ENCODE peak calls at places on chromosomes 13 and 19, in ten cellular contexts. One of them, this sample, is unnamed.

GRCh38 chr13:98252931-98253470 is 75.9 kb upstream of the RNF113B start:
- DNase-seq in Caco-2: peak
- DNase-seq in DND-41: no peak
- DNase-seq in tibial nerve: no peak
- DNase-seq in colonic mucosa: no peak
- DNase-seq in mucosa of descending colon: no peak
- DNase-seq in HFF-Myc: peak
- DNase-seq in stomach: no peak
- DNase-seq in fibroblast of lung: peak
- DNase-seq in CD8-positive, alpha-beta T cell: no peak
- DNase-seq in this sample: peak

GRCh38 chr13:47747901-47748300 is 253.2 kb downstream of the SUCLA2 start:
- DNase-seq in Caco-2: no peak
- DNase-seq in DND-41: no peak
- DNase-seq in tibial nerve: no peak
- DNase-seq in colonic mucosa: no peak
- DNase-seq in mucosa of descending colon: no peak
- DNase-seq in HFF-Myc: no peak
- DNase-seq in stomach: no peak
- DNase-seq in fibroblast of lung: no peak
- DNase-seq in CD8-positive, alpha-beta T cell: no peak
- DNase-seq in this sample: no peak

GRCh38 chr13:90105881-90106496 is 1241.5 kb upstream of the MIR17HG start:
- DNase-seq in Caco-2: no peak
- DNase-seq in DND-41: no peak
- DNase-seq in tibial nerve: no peak
- DNase-seq in colonic mucosa: no peak
- DNase-seq in mucosa of descending colon: no peak
- DNase-seq in HFF-Myc: no peak
- DNase-seq in stomach: no peak
- DNase-seq in fibroblast of lung: peak
- DNase-seq in CD8-positive, alpha-beta T cell: no peak
- DNase-seq in this sample: peak

GRCh38 chr13:41976491-41976890 is 15.6 kb upstream of the VWA8 start:
- DNase-seq in Caco-2: no peak
- DNase-seq in DND-41: no peak
- DNase-seq in tibial nerve: no peak
- DNase-seq in colonic mucosa: no peak
- DNase-seq in mucosa of descending colon: no peak
- DNase-seq in HFF-Myc: no peak
- DNase-seq in stomach: no peak
- DNase-seq in fibroblast of lung: no peak
- DNase-seq in CD8-positive, alpha-beta T cell: no peak
- DNase-seq in this sample: no peak

GRCh38 chr13:61275251-61275650 is 140.4 kb downstream of the PCDH20 start:
- DNase-seq in Caco-2: no peak
- DNase-seq in DND-41: no peak
- DNase-seq in tibial nerve: no peak
- DNase-seq in colonic mucosa: no peak
- DNase-seq in mucosa of descending colon: no peak
- DNase-seq in HFF-Myc: no peak
- DNase-seq in stomach: no peak
- DNase-seq in fibroblast of lung: no peak
- DNase-seq in CD8-positive, alpha-beta T cell: no peak
- DNase-seq in this sample: no peak

GRCh38 chr19:49447485-49448431 is 3.9 kb downstream of the PIH1D1 start:
- DNase-seq in Caco-2: no peak
- DNase-seq in DND-41: peak
- DNase-seq in tibial nerve: no peak
- DNase-seq in colonic mucosa: peak
- DNase-seq in mucosa of descending colon: peak
- DNase-seq in HFF-Myc: no peak
- DNase-seq in stomach: no peak
- DNase-seq in fibroblast of lung: no peak
- DNase-seq in CD8-positive, alpha-beta T cell: no peak
- DNase-seq in this sample: no peak

GRCh38 chr19:21751379-21751778 is 16.0 kb downstream of the ZNF100 start:
- DNase-seq in Caco-2: no peak
- DNase-seq in DND-41: no peak
- DNase-seq in tibial nerve: no peak
- DNase-seq in colonic mucosa: no peak
- DNase-seq in mucosa of descending colon: no peak
- DNase-seq in HFF-Myc: no peak
- DNase-seq in stomach: no peak
- DNase-seq in fibroblast of lung: peak
- DNase-seq in CD8-positive, alpha-beta T cell: no peak
- DNase-seq in this sample: peak

GRCh38 chr13:77584111-77584510 is 48.6 kb downstream of the SCEL start:
- DNase-seq in Caco-2: no peak
- DNase-seq in DND-41: peak
- DNase-seq in tibial nerve: no peak
- DNase-seq in colonic mucosa: no peak
- DNase-seq in mucosa of descending colon: no peak
- DNase-seq in HFF-Myc: no peak
- DNase-seq in stomach: no peak
- DNase-seq in fibroblast of lung: no peak
- DNase-seq in CD8-positive, alpha-beta T cell: no peak
- DNase-seq in this sample: no peak

GRCh38 chr19:48750351-48750750 is 2.1 kb downstream of the FUT1 start:
- DNase-seq in Caco-2: no peak
- DNase-seq in DND-41: no peak
- DNase-seq in tibial nerve: no peak
- DNase-seq in colonic mucosa: no peak
- DNase-seq in mucosa of descending colon: no peak
- DNase-seq in HFF-Myc: no peak
- DNase-seq in stomach: no peak
- DNase-seq in fibroblast of lung: no peak
- DNase-seq in CD8-positive, alpha-beta T cell: no peak
- DNase-seq in this sample: no peak

GRCh38 chr19:14418743-14419037 is 451 bp downstream of the DDX39A start:
- DNase-seq in Caco-2: no peak
- DNase-seq in DND-41: no peak
- DNase-seq in tibial nerve: no peak
- DNase-seq in colonic mucosa: no peak
- DNase-seq in mucosa of descending colon: no peak
- DNase-seq in HFF-Myc: no peak
- DNase-seq in stomach: no peak
- DNase-seq in fibroblast of lung: no peak
- DNase-seq in CD8-positive, alpha-beta T cell: no peak
- DNase-seq in this sample: no peak

GRCh38 chr19:8305798-8306197 is 2.4 kb downstream of the CD320 start:
- DNase-seq in Caco-2: no peak
- DNase-seq in DND-41: peak
- DNase-seq in tibial nerve: peak
- DNase-seq in colonic mucosa: peak
- DNase-seq in mucosa of descending colon: peak
- DNase-seq in HFF-Myc: no peak
- DNase-seq in stomach: no peak
- DNase-seq in fibroblast of lung: no peak
- DNase-seq in CD8-positive, alpha-beta T cell: no peak
- DNase-seq in this sample: no peak

DNA sequence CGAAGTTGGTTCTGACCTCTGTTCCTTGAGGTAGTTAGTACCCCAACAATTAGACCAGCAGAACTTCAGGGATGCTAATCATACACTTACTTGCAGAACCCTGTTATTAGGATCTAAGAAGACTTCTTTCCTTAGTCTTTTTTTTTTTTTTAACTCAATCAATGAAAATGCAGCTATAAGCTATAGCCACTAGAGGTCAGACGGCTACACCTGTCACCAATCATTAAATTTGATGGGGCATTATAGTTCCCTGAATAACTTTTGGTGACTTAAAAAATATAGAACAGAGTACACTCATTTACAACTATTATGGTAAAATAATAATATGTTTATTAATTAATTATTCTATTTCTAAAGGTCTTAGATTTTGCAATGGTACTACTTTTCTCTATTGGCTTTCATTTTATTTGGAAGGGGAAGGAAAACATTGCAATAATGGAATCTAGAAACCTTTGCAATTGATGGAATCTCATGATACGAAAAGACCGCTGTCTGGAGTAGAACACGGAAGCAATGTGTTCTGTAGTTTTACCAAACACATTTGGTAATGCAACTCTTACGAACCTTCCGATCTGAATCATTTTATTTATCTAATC is 483.2 kb downstream of the DIAPH3 start:
- DNase-seq in Caco-2: no peak
- DNase-seq in DND-41: no peak
- DNase-seq in tibial nerve: no peak
- DNase-seq in colonic mucosa: no peak
- DNase-seq in mucosa of descending colon: no peak
- DNase-seq in HFF-Myc: no peak
- DNase-seq in stomach: no peak
- DNase-seq in fibroblast of lung: peak
- DNase-seq in CD8-positive, alpha-beta T cell: no peak
- DNase-seq in this sample: no peak
- TF ChIP-seq CTCF in Caco-2: peak
- TF ChIP-seq CTCF in DND-41: peak
- TF ChIP-seq CTCF in tibial nerve: peak
- TF ChIP-seq CTCF in colonic mucosa: peak
- TF ChIP-seq CTCF in mucosa of descending colon: no peak
- TF ChIP-seq CTCF in HFF-Myc: peak
- TF ChIP-seq CTCF in stomach: peak
- TF ChIP-seq CTCF in fibroblast of lung: peak
- TF ChIP-seq CTCF in CD8-positive, alpha-beta T cell: peak
- TF ChIP-seq CTCF in this sample: peak

DNA sequence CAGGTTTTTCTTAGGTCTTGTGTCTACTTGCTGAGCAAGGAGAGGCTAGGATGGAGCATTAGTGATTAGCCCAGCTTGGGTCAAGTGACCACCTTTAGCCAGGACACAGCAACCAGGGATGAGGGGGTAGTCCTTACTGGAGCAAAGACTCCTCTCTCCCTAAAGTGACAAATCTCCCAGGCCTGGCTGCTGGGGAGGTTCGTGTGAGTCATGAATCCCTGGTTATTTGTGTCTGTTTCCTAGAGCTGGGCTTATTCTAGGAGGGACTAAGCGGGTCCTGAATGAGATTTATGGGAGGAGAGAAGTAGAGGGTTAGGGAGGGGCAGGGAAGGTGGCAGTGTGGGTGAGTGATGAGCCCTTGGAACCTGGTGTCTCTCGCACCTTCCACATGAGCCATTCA is 487.3 kb downstream of the TSHZ3 start:
- DNase-seq in Caco-2: no peak
- DNase-seq in DND-41: no peak
- DNase-seq in tibial nerve: no peak
- DNase-seq in colonic mucosa: peak
- DNase-seq in mucosa of descending colon: no peak
- DNase-seq in HFF-Myc: no peak
- DNase-seq in stomach: no peak
- DNase-seq in fibroblast of lung: no peak
- DNase-seq in CD8-positive, alpha-beta T cell: no peak
- DNase-seq in this sample: no peak
- H3K4me3 ChIP-seq in Caco-2: no peak
- H3K4me3 ChIP-seq in DND-41: no peak
- H3K4me3 ChIP-seq in tibial nerve: no peak
- H3K4me3 ChIP-seq in colonic mucosa: no peak
- H3K4me3 ChIP-seq in mucosa of descending colon: no peak
- H3K4me3 ChIP-seq in HFF-Myc: no peak
- H3K4me3 ChIP-seq in stomach: no peak
- H3K4me3 ChIP-seq in fibroblast of lung: no peak
- H3K4me3 ChIP-seq in CD8-positive, alpha-beta T cell: no peak
- H3K4me3 ChIP-seq in this sample: no peak

GRCh38 chr13:46126552-46127171 is 21.8 kb upstream of the CPB2 start:
- DNase-seq in Caco-2: peak
- DNase-seq in DND-41: peak
- DNase-seq in tibial nerve: peak
- DNase-seq in colonic mucosa: peak
- DNase-seq in mucosa of descending colon: peak
- DNase-seq in HFF-Myc: peak
- DNase-seq in stomach: peak
- DNase-seq in fibroblast of lung: peak
- DNase-seq in CD8-positive, alpha-beta T cell: peak
- DNase-seq in this sample: peak
- TF ChIP-seq CTCF in Caco-2: peak
- TF ChIP-seq CTCF in DND-41: peak
- TF ChIP-seq CTCF in tibial nerve: peak
- TF ChIP-seq CTCF in colonic mucosa: peak
- TF ChIP-seq CTCF in mucosa of descending colon: peak
- TF ChIP-seq CTCF in HFF-Myc: peak
- TF ChIP-seq CTCF in stomach: peak
- TF ChIP-seq CTCF in fibroblast of lung: peak
- TF ChIP-seq CTCF in CD8-positive, alpha-beta T cell: peak
- TF ChIP-seq CTCF in this sample: peak

GRCh38 chr19:51002101-51002532 is 713 bp upstream of the KLK8 start:
- DNase-seq in Caco-2: no peak
- DNase-seq in DND-41: no peak
- DNase-seq in tibial nerve: no peak
- DNase-seq in colonic mucosa: no peak
- DNase-seq in mucosa of descending colon: no peak
- DNase-seq in HFF-Myc: no peak
- DNase-seq in stomach: no peak
- DNase-seq in fibroblast of lung: no peak
- DNase-seq in CD8-positive, alpha-beta T cell: no peak
- DNase-seq in this sample: no peak

GRCh38 chr19:51000426-51000825 is 978 bp downstream of the KLK8 start:
- DNase-seq in Caco-2: no peak
- DNase-seq in DND-41: no peak
- DNase-seq in tibial nerve: no peak
- DNase-seq in colonic mucosa: no peak
- DNase-seq in mucosa of descending colon: no peak
- DNase-seq in HFF-Myc: no peak
- DNase-seq in stomach: no peak
- DNase-seq in fibroblast of lung: no peak
- DNase-seq in CD8-positive, alpha-beta T cell: no peak
- DNase-seq in this sample: no peak

GRCh38 chr19:51000981-51001380 is 423 bp downstream of the KLK8 start:
- DNase-seq in Caco-2: no peak
- DNase-seq in DND-41: no peak
- DNase-seq in tibial nerve: no peak
- DNase-seq in colonic mucosa: no peak
- DNase-seq in mucosa of descending colon: no peak
- DNase-seq in HFF-Myc: no peak
- DNase-seq in stomach: no peak
- DNase-seq in fibroblast of lung: no peak
- DNase-seq in CD8-positive, alpha-beta T cell: no peak
- DNase-seq in this sample: no peak

GRCh38 chr19:51002542-51003311 is 1.3 kb upstream of the KLK8 start:
- DNase-seq in Caco-2: peak
- DNase-seq in DND-41: peak
- DNase-seq in tibial nerve: peak
- DNase-seq in colonic mucosa: peak
- DNase-seq in mucosa of descending colon: no peak
- DNase-seq in HFF-Myc: no peak
- DNase-seq in stomach: no peak
- DNase-seq in fibroblast of lung: no peak
- DNase-seq in CD8-positive, alpha-beta T cell: no peak
- DNase-seq in this sample: no peak

DNA sequence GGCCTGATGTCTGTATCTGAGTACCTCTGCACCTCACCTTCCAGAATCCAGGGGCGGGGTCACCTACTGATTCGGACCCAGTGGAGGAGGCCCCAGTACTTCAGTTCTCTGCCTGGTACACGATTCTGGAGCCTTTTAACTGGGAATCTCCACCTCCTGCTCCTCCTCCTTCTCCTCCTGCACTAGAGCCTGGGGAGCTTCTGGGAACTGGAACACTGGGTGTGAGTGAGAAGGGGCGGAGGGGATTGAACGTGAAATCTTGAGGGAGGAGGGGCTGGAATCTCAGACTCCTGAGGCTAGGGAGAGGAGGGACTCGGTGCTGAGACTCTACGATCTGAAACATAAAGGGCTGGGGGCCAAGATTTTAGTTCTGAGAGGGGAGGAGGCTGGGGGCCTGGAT is at the start of gene KLK8:
- DNase-seq in Caco-2: no peak
- DNase-seq in DND-41: no peak
- DNase-seq in tibial nerve: no peak
- DNase-seq in colonic mucosa: no peak
- DNase-seq in mucosa of descending colon: no peak
- DNase-seq in HFF-Myc: no peak
- DNase-seq in stomach: no peak
- DNase-seq in fibroblast of lung: no peak
- DNase-seq in CD8-positive, alpha-beta T cell: no peak
- DNase-seq in this sample: no peak
- H3K4me3 ChIP-seq in Caco-2: no peak
- H3K4me3 ChIP-seq in DND-41: no peak
- H3K4me3 ChIP-seq in tibial nerve: no peak
- H3K4me3 ChIP-seq in colonic mucosa: no peak
- H3K4me3 ChIP-seq in mucosa of descending colon: no peak
- H3K4me3 ChIP-seq in HFF-Myc: no peak
- H3K4me3 ChIP-seq in stomach: no peak
- H3K4me3 ChIP-seq in fibroblast of lung: no peak
- H3K4me3 ChIP-seq in CD8-positive, alpha-beta T cell: no peak
- H3K4me3 ChIP-seq in this sample: no peak